ENCODE peak calls at places on chromosomes 4 and X, in seven cellular contexts. M is COR-L47, U is dermis blood vessel endothelial cell, P is fibroblast of the conjunctiva, X is MV-4-11, A is NCI-H2081, O is myocyte. Y is an unnamed sample.

GRCh38 chr4:52006887-52007286 is 13.3 kb downstream of the LRRC66 start:
- DNase-seq in A (no peak), U (no peak), P (no peak), X (no peak), M (no peak), O (no peak), Y (no peak)

GRCh38 chr4:48369771-48370170 is 28.4 kb downstream of the SLAIN2 start:
- DNase-seq in X (no peak), U (no peak), O (no peak), A (no peak), P (no peak), M (no peak), Y (no peak)

GRCh38 chr4:145567471-145567870 is 51.7 kb upstream of the MMAA start:
- DNase-seq in M (no peak), P (no peak), O (no peak), U (no peak), A (no peak), X (no peak), Y (no peak)

GRCh38 chr4:9833421-9833820 is 52.0 kb downstream of the DRD5 start:
- DNase-seq in U (no peak), O (no peak), X (no peak), M (no peak), P (no peak), A (no peak), Y (no peak)

GRCh38 chrX:82230013-82230412 is 1028.1 kb downstream of the SH3BGRL start:
- DNase-seq in P (no peak), A (no peak), M (no peak), X (no peak), O (no peak), U (no peak), Y (no peak)

GRCh38 chr4:173835863-173836262 is 305.8 kb upstream of the HAND2 start:
- DNase-seq in M (no peak), O (peak), X (no peak), P (no peak), A (no peak), U (no peak), Y (no peak)

GRCh38 chr4:21949073-21949457 is 493 bp upstream of the KCNIP4 start:
- DNase-seq in O (no peak), A (peak), U (peak), P (no peak), X (no peak), M (peak), Y (no peak)

GRCh38 chr4:39053983-39054382 is 8.0 kb upstream of the KLHL5 start:
- DNase-seq in A (no peak), X (no peak), P (no peak), U (no peak), O (no peak), M (no peak), Y (no peak)

Y was measured in SJCRH30.